ENCODE peak calls at places on chromosomes 4 and X, in nine cellular contexts. One of them, this sample, is unnamed.

GRCh38 chr4:183098080-183098722 is 856 bp upstream of the WWC2 start:
- DNase-seq in left lung: peak
- DNase-seq in cardiac muscle cell: peak
- DNase-seq in sigmoid colon: peak
- DNase-seq in endodermal cell: no peak
- DNase-seq in tibial nerve: peak
- DNase-seq in neural progenitor cell: peak
- DNase-seq in fibroblast of lung: peak
- DNase-seq in uterus: peak
- DNase-seq in this sample: peak

GRCh38 chrX:19852014-19853005 is 35.1 kb downstream of the SH3KBP1 start:
- DNase-seq in neural progenitor cell: no peak
- DNase-seq in fibroblast of lung: peak
- DNase-seq in tibial nerve: no peak
- DNase-seq in endodermal cell: no peak
- DNase-seq in left lung: no peak
- DNase-seq in uterus: no peak
- DNase-seq in sigmoid colon: peak
- DNase-seq in cardiac muscle cell: peak
- DNase-seq in this sample: no peak

GRCh38 chrX:1281511-1281910 is 12.9 kb downstream of the CSF2RA start:
- DNase-seq in sigmoid colon: no peak
- DNase-seq in cardiac muscle cell: no peak
- DNase-seq in uterus: no peak
- DNase-seq in endodermal cell: no peak
- DNase-seq in left lung: no peak
- DNase-seq in neural progenitor cell: no peak
- DNase-seq in fibroblast of lung: peak
- DNase-seq in tibial nerve: no peak
- DNase-seq in this sample: no peak

GRCh38 chr4:122500852-122501501 is 44.5 kb upstream of the IL2 start:
- DNase-seq in uterus: no peak
- DNase-seq in endodermal cell: no peak
- DNase-seq in tibial nerve: no peak
- DNase-seq in neural progenitor cell: no peak
- DNase-seq in cardiac muscle cell: peak
- DNase-seq in sigmoid colon: no peak
- DNase-seq in left lung: no peak
- DNase-seq in fibroblast of lung: peak
- DNase-seq in this sample: no peak

GRCh38 chr4:173752610-173753009 is 222.6 kb upstream of the HAND2 start:
- DNase-seq in uterus: no peak
- DNase-seq in fibroblast of lung: no peak
- DNase-seq in neural progenitor cell: peak
- DNase-seq in cardiac muscle cell: peak
- DNase-seq in endodermal cell: peak
- DNase-seq in left lung: no peak
- DNase-seq in tibial nerve: no peak
- DNase-seq in sigmoid colon: no peak
- DNase-seq in this sample: no peak

GRCh38 chrX:152904151-152905080 is 6.5 kb downstream of the ZNF185 start:
- DNase-seq in endodermal cell: peak
- DNase-seq in left lung: no peak
- DNase-seq in cardiac muscle cell: peak
- DNase-seq in fibroblast of lung: peak
- DNase-seq in uterus: peak
- DNase-seq in neural progenitor cell: peak
- DNase-seq in sigmoid colon: no peak
- DNase-seq in tibial nerve: peak
- DNase-seq in this sample: peak

GRCh38 chrX:53186363-53186762 is 38.6 kb downstream of the KDM5C start:
- DNase-seq in fibroblast of lung: peak
- DNase-seq in sigmoid colon: no peak
- DNase-seq in endodermal cell: no peak
- DNase-seq in uterus: no peak
- DNase-seq in left lung: no peak
- DNase-seq in neural progenitor cell: no peak
- DNase-seq in cardiac muscle cell: no peak
- DNase-seq in tibial nerve: no peak
- DNase-seq in this sample: no peak

GRCh38 chr4:30380404-30380998 is 339.7 kb upstream of the PCDH7 start:
- DNase-seq in cardiac muscle cell: peak
- DNase-seq in tibial nerve: no peak
- DNase-seq in uterus: no peak
- DNase-seq in neural progenitor cell: peak
- DNase-seq in endodermal cell: peak
- DNase-seq in fibroblast of lung: peak
- DNase-seq in left lung: no peak
- DNase-seq in sigmoid colon: no peak
- DNase-seq in this sample: no peak

GRCh38 chr4:15963568-15963967 is 593 bp upstream of the FGFBP2 start:
- DNase-seq in cardiac muscle cell: no peak
- DNase-seq in tibial nerve: no peak
- DNase-seq in left lung: no peak
- DNase-seq in fibroblast of lung: no peak
- DNase-seq in endodermal cell: no peak
- DNase-seq in sigmoid colon: no peak
- DNase-seq in uterus: no peak
- DNase-seq in neural progenitor cell: no peak
- DNase-seq in this sample: peak

GRCh38 chr4:78069859-78070258 is 12.7 kb downstream of the FRAS1 start:
- DNase-seq in endodermal cell: no peak
- DNase-seq in tibial nerve: no peak
- DNase-seq in cardiac muscle cell: no peak
- DNase-seq in left lung: no peak
- DNase-seq in sigmoid colon: no peak
- DNase-seq in uterus: no peak
- DNase-seq in fibroblast of lung: no peak
- DNase-seq in neural progenitor cell: no peak
- DNase-seq in this sample: no peak

GRCh38 chrX:136767104-136767941 is 13.4 kb downstream of the ARHGEF6 start:
- DNase-seq in cardiac muscle cell: peak
- DNase-seq in neural progenitor cell: peak
- DNase-seq in left lung: peak
- DNase-seq in uterus: peak
- DNase-seq in endodermal cell: peak
- DNase-seq in fibroblast of lung: peak
- DNase-seq in tibial nerve: no peak
- DNase-seq in sigmoid colon: peak
- DNase-seq in this sample: peak

GRCh38 chrX:80808160-80808735 is 1.4 kb downstream of the BRWD3 start:
- DNase-seq in endodermal cell: peak
- DNase-seq in fibroblast of lung: peak
- DNase-seq in tibial nerve: peak
- DNase-seq in cardiac muscle cell: peak
- DNase-seq in sigmoid colon: peak
- DNase-seq in uterus: peak
- DNase-seq in neural progenitor cell: peak
- DNase-seq in left lung: peak
- DNase-seq in this sample: peak

GRCh38 chr4:148062301-148062950 is 330.5 kb downstream of the ARHGAP10 start:
- DNase-seq in sigmoid colon: no peak
- DNase-seq in uterus: no peak
- DNase-seq in tibial nerve: no peak
- DNase-seq in neural progenitor cell: no peak
- DNase-seq in endodermal cell: no peak
- DNase-seq in fibroblast of lung: no peak
- DNase-seq in left lung: no peak
- DNase-seq in cardiac muscle cell: no peak
- DNase-seq in this sample: no peak

GRCh38 chrX:7891928-7892327 is 35.3 kb downstream of the PNPLA4 start:
- DNase-seq in uterus: no peak
- DNase-seq in cardiac muscle cell: no peak
- DNase-seq in sigmoid colon: no peak
- DNase-seq in neural progenitor cell: no peak
- DNase-seq in left lung: no peak
- DNase-seq in endodermal cell: no peak
- DNase-seq in tibial nerve: no peak
- DNase-seq in fibroblast of lung: no peak
- DNase-seq in this sample: no peak

GRCh38 chrX:78092296-78092695 is 11.8 kb upstream of the PGK1 start:
- DNase-seq in neural progenitor cell: peak
- DNase-seq in sigmoid colon: no peak
- DNase-seq in fibroblast of lung: peak
- DNase-seq in uterus: no peak
- DNase-seq in tibial nerve: no peak
- DNase-seq in cardiac muscle cell: peak
- DNase-seq in endodermal cell: peak
- DNase-seq in left lung: no peak
- DNase-seq in this sample: no peak

GRCh38 chrX:68989456-68989855 is 160.6 kb downstream of the EFNB1 start:
- DNase-seq in tibial nerve: no peak
- DNase-seq in endodermal cell: no peak
- DNase-seq in uterus: no peak
- DNase-seq in cardiac muscle cell: no peak
- DNase-seq in left lung: no peak
- DNase-seq in neural progenitor cell: no peak
- DNase-seq in sigmoid colon: no peak
- DNase-seq in fibroblast of lung: no peak
- DNase-seq in this sample: no peak

GRCh38 chrX:19747672-19748610 is 139.5 kb downstream of the SH3KBP1 start:
- DNase-seq in neural progenitor cell: no peak
- DNase-seq in cardiac muscle cell: no peak
- DNase-seq in tibial nerve: no peak
- DNase-seq in sigmoid colon: peak
- DNase-seq in left lung: no peak
- DNase-seq in uterus: no peak
- DNase-seq in fibroblast of lung: no peak
- DNase-seq in endodermal cell: no peak
- DNase-seq in this sample: no peak

GRCh38 chr4:87077834-87078585 is 142.4 kb downstream of the KLHL8 start:
- DNase-seq in uterus: no peak
- DNase-seq in fibroblast of lung: no peak
- DNase-seq in tibial nerve: no peak
- DNase-seq in cardiac muscle cell: peak
- DNase-seq in left lung: no peak
- DNase-seq in neural progenitor cell: no peak
- DNase-seq in endodermal cell: no peak
- DNase-seq in sigmoid colon: no peak
- DNase-seq in this sample: no peak

DNA sequence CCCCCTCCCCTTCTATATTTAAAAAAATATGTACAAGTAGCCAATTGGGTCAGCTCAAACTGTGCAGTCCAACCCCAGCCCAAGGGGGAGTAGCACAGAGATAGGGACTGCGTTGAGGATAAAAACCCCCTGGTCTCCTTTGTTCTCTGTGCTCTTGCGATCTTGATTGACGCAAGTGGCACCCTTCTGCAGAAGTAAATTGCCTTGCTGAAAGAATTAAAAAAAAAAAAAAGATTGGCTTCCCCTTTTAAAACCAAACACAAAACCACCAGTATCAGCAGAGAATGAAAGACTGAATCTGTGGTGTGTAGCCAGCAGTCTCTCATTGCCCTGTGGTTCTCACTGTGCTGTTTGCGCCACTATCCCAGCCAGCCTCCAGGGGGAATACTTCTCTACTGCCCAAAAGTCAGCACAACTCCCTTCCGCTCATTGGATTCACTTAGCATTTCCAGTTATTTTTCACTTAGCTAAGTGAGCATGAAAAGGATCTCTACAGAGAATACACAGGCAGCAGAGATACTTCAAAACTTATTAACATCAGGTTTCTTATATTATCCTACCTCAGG is 29.7 kb downstream of the MANBA start:
- DNase-seq in left lung: no peak
- DNase-seq in sigmoid colon: no peak
- DNase-seq in endodermal cell: peak
- DNase-seq in neural progenitor cell: peak
- DNase-seq in uterus: no peak
- DNase-seq in cardiac muscle cell: no peak
- DNase-seq in fibroblast of lung: no peak
- DNase-seq in tibial nerve: no peak
- DNase-seq in this sample: no peak
- TF ChIP-seq CTCF in left lung: no peak
- TF ChIP-seq CTCF in sigmoid colon: no peak
- TF ChIP-seq CTCF in endodermal cell: peak
- TF ChIP-seq CTCF in neural progenitor cell: peak
- TF ChIP-seq CTCF in uterus: no peak
- TF ChIP-seq CTCF in cardiac muscle cell: peak
- TF ChIP-seq CTCF in fibroblast of lung: peak
- TF ChIP-seq CTCF in tibial nerve: no peak
- TF ChIP-seq CTCF in this sample: no peak

GRCh38 chr4:39699676-39700409 is 1.9 kb downstream of the UBE2K start:
- DNase-seq in fibroblast of lung: peak
- DNase-seq in neural progenitor cell: no peak
- DNase-seq in left lung: no peak
- DNase-seq in sigmoid colon: no peak
- DNase-seq in endodermal cell: no peak
- DNase-seq in uterus: no peak
- DNase-seq in tibial nerve: no peak
- DNase-seq in cardiac muscle cell: peak
- DNase-seq in this sample: no peak
- H3K27ac ChIP-seq in fibroblast of lung: no peak
- H3K27ac ChIP-seq in neural progenitor cell: no peak
- H3K27ac ChIP-seq in left lung: peak
- H3K27ac ChIP-seq in sigmoid colon: peak
- H3K27ac ChIP-seq in endodermal cell: no peak
- H3K27ac ChIP-seq in uterus: peak
- H3K27ac ChIP-seq in tibial nerve: peak
- H3K27ac ChIP-seq in cardiac muscle cell: peak
- H3K27ac ChIP-seq in this sample: no peak

DNA sequence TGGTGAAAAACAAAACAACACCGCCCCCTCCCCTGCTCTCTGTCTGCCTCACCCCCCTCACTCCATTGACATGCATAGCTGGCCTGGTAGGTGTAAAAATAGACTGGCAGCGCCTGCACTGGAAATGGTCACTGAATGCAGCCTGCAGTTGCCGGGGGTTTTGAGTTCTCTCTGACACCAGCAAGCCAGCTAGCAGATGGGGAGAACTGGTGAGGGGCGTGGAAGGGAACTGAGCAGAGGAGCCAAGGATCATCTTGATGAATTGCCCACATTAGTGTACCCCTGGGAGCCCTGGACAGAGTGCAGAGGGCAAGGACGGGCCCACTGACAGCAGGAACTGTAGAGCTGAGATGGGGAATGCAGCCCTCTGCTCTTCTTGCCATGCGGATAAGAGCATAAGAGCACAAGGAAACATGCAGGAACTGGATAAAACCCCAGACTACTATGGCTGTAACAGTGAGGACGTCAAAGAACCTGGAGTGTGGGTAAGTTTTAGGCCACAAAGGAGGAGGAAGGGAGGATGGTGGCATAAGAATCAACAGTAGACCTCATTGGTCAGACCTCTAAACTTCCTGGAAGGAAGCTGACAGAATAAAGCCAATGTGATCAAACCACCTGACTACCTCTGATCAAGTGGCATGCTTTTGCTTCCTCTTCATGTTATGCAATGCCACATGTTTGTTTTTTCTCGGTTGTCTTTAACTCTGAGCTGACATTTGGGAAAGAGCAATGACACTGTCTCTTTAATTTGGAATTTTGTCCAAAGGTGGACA is 96.3 kb downstream of the ANK2 start:
- DNase-seq in endodermal cell: peak
- DNase-seq in fibroblast of lung: no peak
- DNase-seq in uterus: no peak
- DNase-seq in left lung: no peak
- DNase-seq in neural progenitor cell: peak
- DNase-seq in cardiac muscle cell: no peak
- DNase-seq in tibial nerve: no peak
- DNase-seq in sigmoid colon: no peak
- DNase-seq in this sample: no peak
- H3K4me3 ChIP-seq in endodermal cell: no peak
- H3K4me3 ChIP-seq in fibroblast of lung: no peak
- H3K4me3 ChIP-seq in uterus: peak
- H3K4me3 ChIP-seq in left lung: no peak
- H3K4me3 ChIP-seq in neural progenitor cell: no peak
- H3K4me3 ChIP-seq in cardiac muscle cell: peak
- H3K4me3 ChIP-seq in tibial nerve: no peak
- H3K4me3 ChIP-seq in sigmoid colon: no peak
- H3K4me3 ChIP-seq in this sample: no peak

GRCh38 chrX:140099221-140099620 is 133.9 kb upstream of the CXorf66 start:
- DNase-seq in uterus: no peak
- DNase-seq in neural progenitor cell: peak
- DNase-seq in fibroblast of lung: no peak
- DNase-seq in endodermal cell: peak
- DNase-seq in left lung: no peak
- DNase-seq in cardiac muscle cell: no peak
- DNase-seq in sigmoid colon: no peak
- DNase-seq in tibial nerve: no peak
- DNase-seq in this sample: no peak
- TF ChIP-seq CTCF in uterus: no peak
- TF ChIP-seq CTCF in neural progenitor cell: no peak
- TF ChIP-seq CTCF in fibroblast of lung: no peak
- TF ChIP-seq CTCF in endodermal cell: no peak
- TF ChIP-seq CTCF in left lung: no peak
- TF ChIP-seq CTCF in cardiac muscle cell: no peak
- TF ChIP-seq CTCF in sigmoid colon: no peak
- TF ChIP-seq CTCF in tibial nerve: no peak
- TF ChIP-seq CTCF in this sample: no peak